ENCODE peak calls at places on chromosomes 16 and 17, in six cellular contexts. One of them, this sample, is unnamed.

GRCh38 chr17:37844158-37844976 is 79.8 kb upstream of the TBC1D3K start:
- DNase-seq in neuronal stem cell: peak; percentile 47
- DNase-seq in fibroblast of the aortic adventitia: peak; percentile 34
- DNase-seq in SK-N-SH: peak; percentile 37
- DNase-seq in CD8-positive, alpha-beta memory T cell: no peak
- DNase-seq in cardiac muscle cell: peak; percentile 67
- DNase-seq in this sample: no peak

GRCh38 chr17:64499805-64500486 is 3.1 kb upstream of the POLG2 start:
- DNase-seq in cardiac muscle cell: no peak
- DNase-seq in fibroblast of the aortic adventitia: no peak
- DNase-seq in neuronal stem cell: no peak
- DNase-seq in SK-N-SH: no peak
- DNase-seq in CD8-positive, alpha-beta memory T cell: no peak
- DNase-seq in this sample: no peak

GRCh38 chr17:19867654-19868395 is at the start of gene ULK2:
- DNase-seq in fibroblast of the aortic adventitia: peak; percentile 72
- DNase-seq in CD8-positive, alpha-beta memory T cell: peak; percentile 3
- DNase-seq in cardiac muscle cell: peak; percentile 87
- DNase-seq in neuronal stem cell: peak; percentile 65
- DNase-seq in SK-N-SH: peak; percentile 91
- DNase-seq in this sample: no peak

GRCh38 chr17:50184611-50185398 is 16.6 kb downstream of the COL1A1 start:
- DNase-seq in cardiac muscle cell: peak; percentile 64
- DNase-seq in fibroblast of the aortic adventitia: peak; percentile 66
- DNase-seq in neuronal stem cell: no peak
- DNase-seq in SK-N-SH: no peak
- DNase-seq in CD8-positive, alpha-beta memory T cell: no peak
- DNase-seq in this sample: no peak

GRCh38 chr16:49644143-49644460 is 211.8 kb downstream of the ZNF423 start:
- DNase-seq in CD8-positive, alpha-beta memory T cell: no peak
- DNase-seq in SK-N-SH: no peak
- DNase-seq in cardiac muscle cell: peak; percentile 42
- DNase-seq in fibroblast of the aortic adventitia: peak; percentile 54
- DNase-seq in neuronal stem cell: no peak
- DNase-seq in this sample: no peak

GRCh38 chr17:40779181-40779909 is 3.0 kb downstream of the KRT27 start:
- DNase-seq in fibroblast of the aortic adventitia: no peak
- DNase-seq in CD8-positive, alpha-beta memory T cell: no peak
- DNase-seq in neuronal stem cell: no peak
- DNase-seq in SK-N-SH: no peak
- DNase-seq in cardiac muscle cell: no peak
- DNase-seq in this sample: no peak

GRCh38 chr16:30892670-30893069 is 1.2 kb downstream of the BCL7C start:
- DNase-seq in cardiac muscle cell: no peak
- DNase-seq in fibroblast of the aortic adventitia: no peak
- DNase-seq in neuronal stem cell: no peak
- DNase-seq in SK-N-SH: no peak
- DNase-seq in CD8-positive, alpha-beta memory T cell: no peak
- DNase-seq in this sample: no peak

GRCh38 chr17:59332890-59333377 is 1.5 kb downstream of the YPEL2 start:
- DNase-seq in fibroblast of the aortic adventitia: peak; percentile 41
- DNase-seq in SK-N-SH: no peak
- DNase-seq in cardiac muscle cell: peak; percentile 59
- DNase-seq in neuronal stem cell: no peak
- DNase-seq in CD8-positive, alpha-beta memory T cell: no peak
- DNase-seq in this sample: no peak

GRCh38 chr16:54460254-54460860 is 173.8 kb upstream of the IRX3 start:
- DNase-seq in cardiac muscle cell: no peak
- DNase-seq in neuronal stem cell: no peak
- DNase-seq in CD8-positive, alpha-beta memory T cell: no peak
- DNase-seq in fibroblast of the aortic adventitia: peak; percentile 10
- DNase-seq in SK-N-SH: no peak
- DNase-seq in this sample: no peak

GRCh38 chr17:69246726-69247375 is 18.2 kb upstream of the ABCA10 start:
- DNase-seq in SK-N-SH: peak; percentile 39
- DNase-seq in cardiac muscle cell: peak; percentile 76
- DNase-seq in fibroblast of the aortic adventitia: peak; percentile 81
- DNase-seq in neuronal stem cell: peak; percentile 31
- DNase-seq in CD8-positive, alpha-beta memory T cell: no peak
- DNase-seq in this sample: peak; percentile 24

GRCh38 chr17:17351901-17352781 is 49.0 kb downstream of the NT5M start:
- DNase-seq in SK-N-SH: peak; percentile 88
- DNase-seq in CD8-positive, alpha-beta memory T cell: no peak
- DNase-seq in neuronal stem cell: no peak
- DNase-seq in fibroblast of the aortic adventitia: no peak
- DNase-seq in cardiac muscle cell: peak; percentile 66
- DNase-seq in this sample: no peak

GRCh38 chr17:39082482-39082881 is 69.0 kb downstream of the PLXDC1 start:
- DNase-seq in fibroblast of the aortic adventitia: peak; percentile 94
- DNase-seq in cardiac muscle cell: peak; percentile 85
- DNase-seq in CD8-positive, alpha-beta memory T cell: no peak
- DNase-seq in neuronal stem cell: no peak
- DNase-seq in SK-N-SH: no peak
- DNase-seq in this sample: no peak

GRCh38 chr16:50769-51591 is 2.4 kb downstream of the POLR3K start:
- DNase-seq in SK-N-SH: no peak
- DNase-seq in cardiac muscle cell: no peak
- DNase-seq in CD8-positive, alpha-beta memory T cell: no peak
- DNase-seq in fibroblast of the aortic adventitia: no peak
- DNase-seq in neuronal stem cell: no peak
- DNase-seq in this sample: no peak

DNA sequence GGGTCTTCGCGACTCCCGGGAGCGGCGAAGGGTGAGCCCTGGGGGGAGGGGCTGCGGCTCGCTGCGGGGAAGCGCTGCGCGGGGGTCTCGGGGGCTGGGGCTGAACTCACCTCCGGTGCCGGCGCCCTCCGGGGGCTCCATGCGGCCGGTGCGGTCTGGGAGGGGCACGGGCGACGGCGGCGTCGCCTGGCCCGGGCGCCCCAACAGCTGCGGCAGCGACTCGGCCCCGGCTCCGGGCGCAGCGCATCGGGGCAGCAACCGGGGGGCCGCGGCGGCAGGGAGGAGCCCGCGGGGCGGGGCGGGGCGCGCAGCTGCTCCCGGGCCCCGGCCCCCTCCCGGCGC is at the start of gene DBNDD1:
- DNase-seq in neuronal stem cell: no peak
- DNase-seq in cardiac muscle cell: no peak
- DNase-seq in fibroblast of the aortic adventitia: no peak
- DNase-seq in CD8-positive, alpha-beta memory T cell: no peak
- DNase-seq in SK-N-SH: no peak
- DNase-seq in this sample: no peak
- H3K4me3 ChIP-seq in neuronal stem cell: peak within 1 kb of the TSS; percentile 89
- H3K4me3 ChIP-seq in cardiac muscle cell: peak within 1 kb of the TSS; percentile 68
- H3K4me3 ChIP-seq in fibroblast of the aortic adventitia: peak within 1 kb of the TSS; percentile 65
- H3K4me3 ChIP-seq in CD8-positive, alpha-beta memory T cell: no peak within 1 kb of the TSS
- H3K4me3 ChIP-seq in SK-N-SH: peak within 1 kb of the TSS; percentile 72
- H3K4me3 ChIP-seq in this sample: peak within 1 kb of the TSS; percentile 43

GRCh38 chr16:19722269-19722952 is 4.3 kb downstream of the IQCK start:
- DNase-seq in CD8-positive, alpha-beta memory T cell: no peak
- DNase-seq in fibroblast of the aortic adventitia: no peak
- DNase-seq in neuronal stem cell: no peak
- DNase-seq in cardiac muscle cell: no peak
- DNase-seq in SK-N-SH: no peak
- DNase-seq in this sample: no peak
- H3K4me3 ChIP-seq in CD8-positive, alpha-beta memory T cell: no peak overlapping the region
- H3K4me3 ChIP-seq in fibroblast of the aortic adventitia: no peak overlapping the region
- H3K4me3 ChIP-seq in neuronal stem cell: peak overlapping the region; percentile 20
- H3K4me3 ChIP-seq in cardiac muscle cell: no peak overlapping the region
- H3K4me3 ChIP-seq in SK-N-SH: no peak overlapping the region
- H3K4me3 ChIP-seq in this sample: no peak overlapping the region

GRCh38 chr17:51434434-51435170 is 174.3 kb downstream of the UTP18 start:
- DNase-seq in SK-N-SH: no peak
- DNase-seq in cardiac muscle cell: no peak
- DNase-seq in CD8-positive, alpha-beta memory T cell: no peak
- DNase-seq in neuronal stem cell: no peak
- DNase-seq in fibroblast of the aortic adventitia: no peak
- DNase-seq in this sample: no peak

GRCh38 chr17:51430581-51430980 is 170.2 kb downstream of the UTP18 start:
- DNase-seq in fibroblast of the aortic adventitia: no peak
- DNase-seq in CD8-positive, alpha-beta memory T cell: no peak
- DNase-seq in SK-N-SH: no peak
- DNase-seq in cardiac muscle cell: no peak
- DNase-seq in neuronal stem cell: no peak
- DNase-seq in this sample: no peak

GRCh38 chr17:51439395-51440229 is 179.3 kb downstream of the UTP18 start:
- DNase-seq in SK-N-SH: no peak
- DNase-seq in cardiac muscle cell: no peak
- DNase-seq in fibroblast of the aortic adventitia: no peak
- DNase-seq in neuronal stem cell: no peak
- DNase-seq in CD8-positive, alpha-beta memory T cell: no peak
- DNase-seq in this sample: no peak

GRCh38 chr17:51435171-51435552 is 174.8 kb downstream of the UTP18 start:
- DNase-seq in SK-N-SH: no peak
- DNase-seq in neuronal stem cell: no peak
- DNase-seq in fibroblast of the aortic adventitia: no peak
- DNase-seq in CD8-positive, alpha-beta memory T cell: no peak
- DNase-seq in cardiac muscle cell: no peak
- DNase-seq in this sample: no peak

GRCh38 chr17:51435641-51436091 is 175.3 kb downstream of the UTP18 start:
- DNase-seq in fibroblast of the aortic adventitia: peak; percentile 2
- DNase-seq in neuronal stem cell: peak; percentile 21
- DNase-seq in SK-N-SH: peak; percentile 66
- DNase-seq in CD8-positive, alpha-beta memory T cell: peak; percentile 21
- DNase-seq in cardiac muscle cell: peak; percentile 24
- DNase-seq in this sample: peak; percentile 60
- H3K4me3 ChIP-seq in fibroblast of the aortic adventitia: no peak overlapping the region
- H3K4me3 ChIP-seq in neuronal stem cell: no peak overlapping the region
- H3K4me3 ChIP-seq in SK-N-SH: no peak overlapping the region
- H3K4me3 ChIP-seq in CD8-positive, alpha-beta memory T cell: no peak overlapping the region
- H3K4me3 ChIP-seq in cardiac muscle cell: no peak overlapping the region
- H3K4me3 ChIP-seq in this sample: no peak overlapping the region

DNA sequence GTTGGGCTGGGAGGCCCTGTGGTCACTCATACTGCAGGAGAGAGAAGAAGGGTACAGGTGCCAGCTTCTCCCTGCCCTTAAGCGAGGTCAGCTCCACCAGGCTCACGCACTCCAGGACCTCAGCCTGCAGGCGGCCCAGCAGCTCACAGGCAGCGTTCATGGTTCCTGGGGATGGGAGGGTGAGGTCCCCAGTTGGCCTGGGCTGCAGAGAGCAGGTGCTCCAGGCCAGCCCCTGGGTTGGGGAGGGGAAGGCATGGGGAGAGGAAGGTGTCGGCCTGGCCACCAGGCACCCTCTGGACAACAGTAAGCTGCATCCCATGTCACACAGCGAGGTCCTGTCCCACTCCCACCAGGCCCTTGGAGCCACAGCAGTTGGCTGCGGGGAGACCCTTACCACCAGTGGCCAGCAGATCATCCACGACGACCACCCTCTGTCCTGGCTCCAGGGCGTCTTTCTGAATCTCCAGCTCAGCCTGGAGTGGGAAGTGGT is 2.0 kb downstream of the APRT start:
- DNase-seq in SK-N-SH: no peak
- DNase-seq in fibroblast of the aortic adventitia: no peak
- DNase-seq in neuronal stem cell: no peak
- DNase-seq in CD8-positive, alpha-beta memory T cell: no peak
- DNase-seq in cardiac muscle cell: no peak
- DNase-seq in this sample: no peak
- H3K4me3 ChIP-seq in SK-N-SH: no peak overlapping the region
- H3K4me3 ChIP-seq in fibroblast of the aortic adventitia: peak overlapping the region; percentile 84
- H3K4me3 ChIP-seq in neuronal stem cell: no peak overlapping the region
- H3K4me3 ChIP-seq in CD8-positive, alpha-beta memory T cell: no peak overlapping the region
- H3K4me3 ChIP-seq in cardiac muscle cell: no peak overlapping the region
- H3K4me3 ChIP-seq in this sample: peak overlapping the region; percentile 85

GRCh38 chr17:9002236-9002609 is 19.1 kb upstream of the NTN1 start:
- DNase-seq in fibroblast of the aortic adventitia: no peak
- DNase-seq in CD8-positive, alpha-beta memory T cell: no peak
- DNase-seq in cardiac muscle cell: no peak
- DNase-seq in neuronal stem cell: no peak
- DNase-seq in SK-N-SH: no peak
- DNase-seq in this sample: no peak
- H3K4me3 ChIP-seq in fibroblast of the aortic adventitia: no peak overlapping the region
- H3K4me3 ChIP-seq in CD8-positive, alpha-beta memory T cell: no peak overlapping the region
- H3K4me3 ChIP-seq in cardiac muscle cell: no peak overlapping the region
- H3K4me3 ChIP-seq in neuronal stem cell: peak overlapping the region; percentile 76
- H3K4me3 ChIP-seq in SK-N-SH: no peak overlapping the region
- H3K4me3 ChIP-seq in this sample: no peak overlapping the region

DNA sequence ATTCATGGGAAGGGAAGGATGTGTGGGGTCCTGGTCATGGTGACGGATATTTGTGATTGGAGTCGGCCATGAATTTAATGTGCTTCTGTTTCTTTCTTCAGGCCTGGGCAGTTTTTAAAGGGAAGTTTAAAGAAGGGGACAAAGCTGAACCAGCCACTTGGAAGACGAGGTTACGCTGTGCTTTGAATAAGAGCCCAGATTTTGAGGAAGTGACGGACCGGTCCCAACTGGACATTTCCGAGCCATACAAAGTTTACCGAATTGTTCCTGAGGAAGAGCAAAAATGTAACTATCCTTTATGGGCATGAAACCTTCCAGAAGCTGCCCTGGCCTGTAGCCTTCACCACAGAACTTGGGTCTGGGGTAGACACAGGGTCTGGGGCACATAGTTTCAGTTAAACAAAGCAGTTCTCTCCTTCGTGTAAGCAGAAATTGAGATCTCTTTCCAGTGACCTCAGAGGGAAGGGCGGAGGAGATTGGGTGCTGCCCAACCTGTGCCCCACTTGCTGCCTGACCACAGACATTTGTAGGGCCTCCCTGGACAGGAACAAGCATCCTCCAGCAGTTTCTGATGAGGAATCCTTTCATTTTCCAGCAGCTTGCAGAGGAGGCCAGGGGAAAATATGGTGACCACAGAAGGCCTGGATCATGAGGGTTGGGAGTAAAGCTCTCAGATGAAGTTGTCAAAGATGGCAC is 10.1 kb downstream of the IRF8 start:
- DNase-seq in cardiac muscle cell: no peak
- DNase-seq in neuronal stem cell: no peak
- DNase-seq in CD8-positive, alpha-beta memory T cell: no peak
- DNase-seq in SK-N-SH: no peak
- DNase-seq in fibroblast of the aortic adventitia: no peak
- DNase-seq in this sample: no peak
- H3K4me3 ChIP-seq in cardiac muscle cell: no peak overlapping the region
- H3K4me3 ChIP-seq in neuronal stem cell: no peak overlapping the region
- H3K4me3 ChIP-seq in CD8-positive, alpha-beta memory T cell: no peak overlapping the region
- H3K4me3 ChIP-seq in SK-N-SH: no peak overlapping the region
- H3K4me3 ChIP-seq in fibroblast of the aortic adventitia: no peak overlapping the region
- H3K4me3 ChIP-seq in this sample: no peak overlapping the region